ENCODE peak calls at places on chromosome 5, in ten cellular contexts. Y, Q, A, O, Z, W, S, G, J and C are unnamed samples.

GRCh38 chr5:75668988-75669760 is 48.1 kb downstream of the POC5 start:
- DNase-seq in Z (peak; percentile 20), G (peak; percentile 47), W (peak; percentile 36), J (no peak), S (no peak), O (peak; percentile 78), Y (peak; percentile 71), Q (peak; percentile 13), A (peak; percentile 64), C (peak; percentile 81)

GRCh38 chr5:28576022-28576421 is 1537.6 kb upstream of the CDH9 start:
- DNase-seq in A (no peak), O (no peak), S (no peak), Z (no peak), W (no peak), Q (no peak), J (no peak), Y (no peak), G (peak; percentile 5), C (peak; percentile 9)

GRCh38 chr5:64318175-64318574 is 152.5 kb downstream of the RNF180 start:
- DNase-seq in Y (no peak), A (no peak), Z (no peak), W (no peak), O (no peak), Q (no peak), S (no peak), G (no peak), J (no peak), C (no peak)

GRCh38 chr5:149371296-149371962 is 7.7 kb downstream of the IL17B start:
- DNase-seq in G (peak; percentile 42), Y (no peak), J (no peak), Q (peak; percentile 64), A (peak; percentile 39), S (no peak), O (peak; percentile 45), W (peak; percentile 43), Z (peak; percentile 41), C (peak; percentile 64)

GRCh38 chr5:29498860-29499259 is 1694.6 kb upstream of the CDH6 start:
- DNase-seq in O (no peak), W (no peak), Z (no peak), S (no peak), Y (no peak), G (no peak), J (no peak), A (no peak), Q (no peak), C (no peak)

GRCh38 chr5:159212667-159213462 is 3.5 kb upstream of the RNF145 start:
- DNase-seq in W (no peak), J (no peak), Z (no peak), Y (no peak), Q (no peak), S (no peak), G (no peak), A (no peak), O (no peak), C (no peak)

GRCh38 chr5:138461343-138462125 is 3.7 kb upstream of the EGR1 start:
- DNase-seq in A (no peak), G (no peak), W (no peak), Q (no peak), J (no peak), O (peak; percentile 74), Z (no peak), S (peak; percentile 36), Y (no peak), C (peak; percentile 26)

GRCh38 chr5:32193591-32193990 is 19.5 kb upstream of the GOLPH3 start:
- DNase-seq in Z (no peak), O (peak; percentile 23), J (peak; percentile 68), A (no peak), S (no peak), Q (no peak), W (no peak), Y (peak; percentile 94), G (peak; percentile 100), C (peak; percentile 97)

GRCh38 chr5:108620516-108620915 is 127.2 kb upstream of the FER start:
- DNase-seq in J (no peak), Q (no peak), W (no peak), O (no peak), A (no peak), Z (no peak), S (no peak), G (no peak), Y (no peak), C (peak; percentile 16)

GRCh38 chr5:41978686-41979085 is 53.6 kb downstream of the FBXO4 start:
- DNase-seq in J (no peak), G (no peak), Q (no peak), A (no peak), W (no peak), S (no peak), Y (no peak), Z (no peak), O (no peak), C (no peak)

GRCh38 chr5:36876965-36877666 is 547 bp downstream of the NIPBL start:
- DNase-seq in Y (peak; percentile 91), W (no peak), G (peak; percentile 64), Q (peak; percentile 36), J (peak; percentile 50), Z (peak; percentile 78), O (peak; percentile 47), A (peak; percentile 48), S (no peak), C (peak; percentile 71)

GRCh38 chr5:158676642-158677489 is 422.9 kb downstream of the EBF1 start:
- DNase-seq in W (no peak), Y (no peak), A (no peak), Q (no peak), Z (no peak), G (peak; percentile 35), J (no peak), S (no peak), O (no peak), C (peak; percentile 22)

GRCh38 chr5:157106668-157107461 is 2.0 kb downstream of the HAVCR2 start:
- DNase-seq in J (no peak), A (peak; percentile 10), Q (no peak), G (no peak), S (no peak), O (no peak), W (no peak), Z (peak; percentile 5), Y (no peak), C (peak; percentile 28)

GRCh38 chr5:142057697-142058056 is 44.9 kb upstream of the GNPDA1 start:
- DNase-seq in G (no peak), O (no peak), J (no peak), Y (no peak), Q (no peak), W (no peak), A (no peak), Z (no peak), S (no peak), C (no peak)

GRCh38 chr5:126003309-126003708 is 419.9 kb upstream of the GRAMD2B start:
- DNase-seq in W (no peak), Z (peak; percentile 21), Q (no peak), G (no peak), O (peak; percentile 62), Y (peak; percentile 61), S (peak; percentile 42), J (no peak), A (no peak), C (peak; percentile 6)

GRCh38 chr5:17024686-17025180 is 88.6 kb upstream of the MYO10 start:
- DNase-seq in G (no peak), A (no peak), Z (no peak), S (no peak), Y (no peak), J (no peak), O (peak; percentile 18), Q (no peak), W (no peak), C (no peak)

GRCh38 chr5:127153031-127153430 is 79.7 kb upstream of the C5orf63 start:
- DNase-seq in J (no peak), A (no peak), O (no peak), Y (no peak), S (no peak), G (no peak), Q (no peak), Z (no peak), W (no peak), C (no peak)

GRCh38 chr5:139488269-139488668 is 5.7 kb upstream of the STING1 start:
- DNase-seq in G (no peak), S (no peak), Z (peak; percentile 27), W (no peak), O (no peak), J (no peak), Y (no peak), A (no peak), Q (no peak), C (peak; percentile 13)

GRCh38 chr5:39547548-39548154 is 122.9 kb upstream of the DAB2 start:
- DNase-seq in Y (no peak), A (no peak), S (peak; percentile 33), J (no peak), G (peak; percentile 80), Z (peak; percentile 69), W (no peak), Q (no peak), O (peak; percentile 66), C (peak; percentile 82)

GRCh38 chr5:133928690-133929393 is 39.6 kb downstream of the C5orf15 start:
- DNase-seq in Z (no peak), Y (no peak), G (no peak), W (no peak), J (no peak), Q (no peak), S (no peak), A (no peak), O (no peak), C (no peak)

GRCh38 chr5:10289353-10289752 is 18.3 kb downstream of the CMBL start:
- DNase-seq in Z (no peak), W (no peak), G (no peak), Q (no peak), J (no peak), O (no peak), S (no peak), A (no peak), Y (no peak), C (no peak)

GRCh38 chr5:147169846-147170245 is 65.0 kb upstream of the STK32A start:
- DNase-seq in W (no peak), O (no peak), Z (no peak), A (no peak), S (no peak), Q (no peak), Y (no peak), G (no peak), J (no peak), C (no peak)

GRCh38 chr5:72245517-72246238 is 74.4 kb downstream of the MRPS27 start:
- DNase-seq in W (no peak), G (no peak), Z (peak; percentile 45), Y (no peak), J (no peak), O (no peak), Q (no peak), A (no peak), S (no peak), C (no peak)

GRCh38 chr5:54692631-54693030 is 175.1 kb downstream of the SNX18 start:
- DNase-seq in J (no peak), W (no peak), Z (no peak), G (no peak), Y (no peak), S (no peak), Q (no peak), A (no peak), O (no peak), C (no peak)

GRCh38 chr5:81852277-81853004 is 101.5 kb upstream of the SSBP2 start:
- DNase-seq in Y (peak; percentile 80), W (no peak), Z (peak; percentile 31), O (peak; percentile 20), A (no peak), G (peak; percentile 47), Q (no peak), S (peak; percentile 29), J (no peak), C (peak; percentile 59)

GRCh38 chr5:142360607-142361120 is 35.8 kb upstream of the SPRY4 start:
- DNase-seq in Y (no peak), J (no peak), A (no peak), Q (no peak), W (no peak), Z (no peak), S (no peak), O (peak; percentile 48), G (no peak), C (no peak)

GRCh38 chr5:168655316-168655715 is 76.1 kb upstream of the PANK3 start:
- DNase-seq in S (no peak), W (no peak), Y (no peak), O (no peak), G (no peak), Q (no peak), Z (no peak), J (no peak), A (no peak), C (no peak)

GRCh38 chr5:141512390-141513020 is 23.6 kb downstream of the PCDHGC5 start:
- DNase-seq in S (no peak), W (no peak), Z (peak; percentile 72), O (peak; percentile 23), G (peak; percentile 77), Y (peak; percentile 90), A (peak; percentile 77), Q (peak; percentile 80), J (peak; percentile 79), C (peak; percentile 63)